ENCODE peak calls at places on chromosomes 2 and 18, in nine cellular contexts. L, R, M, B, F, A, N, J and X are unnamed samples.

GRCh38 chr2:194514281-194514680 is 1142.7 kb upstream of the SLC39A10 start:
- DNase-seq in M (no peak), N (no peak), B (no peak), A (no peak), L (no peak), R (no peak), F (no peak), J (no peak), X (no peak)

GRCh38 chr2:106546376-106546990 is 59.3 kb downstream of the CD8B2 start:
- DNase-seq in L (no peak), M (no peak), R (no peak), F (no peak), A (no peak), B (no peak), J (no peak), N (no peak), X (no peak)

GRCh38 chr2:45793998-45794720 is 142.7 kb downstream of the PRKCE start:
- DNase-seq in F (no peak), M (no peak), L (peak), J (no peak), R (no peak), B (peak), N (no peak), A (no peak), X (no peak)

GRCh38 chr18:23228102-23229051 is 93.1 kb downstream of the CABLES1 start:
- DNase-seq in M (no peak), L (peak), N (no peak), J (no peak), B (no peak), R (no peak), A (no peak), F (no peak), X (no peak)

GRCh38 chr2:71888741-71889445 is 258.8 kb downstream of the CYP26B1 start:
- DNase-seq in N (no peak), B (peak), F (no peak), M (no peak), L (no peak), R (no peak), A (no peak), J (no peak), X (no peak)

GRCh38 chr18:79806976-79807841 is 9.5 kb downstream of the KCNG2 start:
- DNase-seq in A (no peak), M (peak), N (no peak), B (no peak), J (no peak), F (no peak), R (no peak), L (no peak), X (no peak)

GRCh38 chr2:47299555-47299954 is 103.4 kb upstream of the MSH2 start:
- DNase-seq in M (no peak), J (no peak), L (peak), A (no peak), F (no peak), B (peak), N (no peak), R (no peak), X (no peak)

GRCh38 chr2:125837108-125837507 is 818.9 kb upstream of the GYPC start:
- DNase-seq in N (no peak), J (no peak), M (no peak), R (no peak), F (no peak), L (no peak), B (no peak), A (no peak), X (no peak)

GRCh38 chr2:152223997-152224396 is 48.4 kb upstream of the STAM2 start:
- DNase-seq in M (no peak), F (no peak), R (no peak), N (no peak), L (peak), J (no peak), A (no peak), B (no peak), X (no peak)

GRCh38 chr18:70431203-70431624 is 142.4 kb downstream of the SOCS6 start:
- DNase-seq in M (no peak), L (peak), F (peak), J (no peak), A (no peak), B (peak), N (no peak), R (no peak), X (no peak)

GRCh38 chr18:36714476-36714875 is 114.3 kb downstream of the TPGS2 start:
- DNase-seq in M (no peak), A (no peak), F (no peak), J (no peak), N (no peak), L (no peak), B (no peak), R (no peak), X (no peak)

GRCh38 chr18:75036941-75037516 is 171.9 kb downstream of the PTGR3 start:
- DNase-seq in R (no peak), F (no peak), J (no peak), B (no peak), M (no peak), N (no peak), A (no peak), L (peak), X (no peak)

GRCh38 chr2:16852651-16853050 is 187.0 kb upstream of the CYRIA start:
- DNase-seq in L (no peak), M (no peak), A (no peak), J (no peak), R (no peak), B (no peak), F (no peak), N (no peak), X (no peak)

GRCh38 chr2:131031875-131032274 is 61.4 kb downstream of the FAM168B start:
- DNase-seq in L (no peak), R (no peak), F (no peak), N (no peak), A (no peak), B (no peak), J (no peak), M (no peak), X (no peak)

GRCh38 chr2:133712369-133712768 is 144.1 kb upstream of the NCKAP5 start:
- DNase-seq in A (no peak), F (no peak), R (no peak), B (no peak), J (no peak), L (no peak), M (no peak), N (no peak), X (no peak)